ENCODE peak calls at places on chromosomes 6 and 20, in nine cellular contexts. One of them, this sample, is unnamed.

GRCh38 chr20:62639765-62640164 is 2.5 kb upstream of the SLCO4A1 start:
- DNase-seq in A549: no peak
- DNase-seq in prostate gland: no peak
- DNase-seq in IMR-90: no peak
- DNase-seq in uterus: no peak
- DNase-seq in breast epithelium: no peak
- DNase-seq in spleen: no peak
- DNase-seq in transverse colon: no peak
- DNase-seq in endothelial cell of umbilical vein: no peak
- DNase-seq in this sample: no peak

GRCh38 chr20:54255157-54255556 is 47.3 kb downstream of the PFDN4 start:
- DNase-seq in A549: no peak
- DNase-seq in prostate gland: no peak
- DNase-seq in IMR-90: peak; percentile 66
- DNase-seq in uterus: no peak
- DNase-seq in breast epithelium: no peak
- DNase-seq in spleen: no peak
- DNase-seq in transverse colon: no peak
- DNase-seq in endothelial cell of umbilical vein: no peak
- DNase-seq in this sample: no peak

GRCh38 chr6:25414168-25414567 is 135.0 kb downstream of the CARMIL1 start:
- DNase-seq in A549: no peak
- DNase-seq in prostate gland: no peak
- DNase-seq in IMR-90: no peak
- DNase-seq in uterus: no peak
- DNase-seq in breast epithelium: no peak
- DNase-seq in spleen: no peak
- DNase-seq in transverse colon: no peak
- DNase-seq in endothelial cell of umbilical vein: no peak
- DNase-seq in this sample: no peak

GRCh38 chr6:83303426-83303825 is 110.3 kb downstream of the RWDD2A start:
- DNase-seq in A549: no peak
- DNase-seq in prostate gland: no peak
- DNase-seq in IMR-90: peak; percentile 36
- DNase-seq in uterus: no peak
- DNase-seq in breast epithelium: no peak
- DNase-seq in spleen: no peak
- DNase-seq in transverse colon: no peak
- DNase-seq in endothelial cell of umbilical vein: no peak
- DNase-seq in this sample: no peak

GRCh38 chr6:166511316-166511715 is 75.2 kb downstream of the RAMACL start:
- DNase-seq in A549: no peak
- DNase-seq in prostate gland: no peak
- DNase-seq in IMR-90: no peak
- DNase-seq in uterus: no peak
- DNase-seq in breast epithelium: no peak
- DNase-seq in spleen: no peak
- DNase-seq in transverse colon: no peak
- DNase-seq in endothelial cell of umbilical vein: no peak
- DNase-seq in this sample: no peak

GRCh38 chr20:23832775-23833508 is 6.4 kb upstream of the CST2 start:
- DNase-seq in A549: no peak
- DNase-seq in prostate gland: no peak
- DNase-seq in IMR-90: no peak
- DNase-seq in uterus: no peak
- DNase-seq in breast epithelium: no peak
- DNase-seq in spleen: no peak
- DNase-seq in transverse colon: no peak
- DNase-seq in endothelial cell of umbilical vein: no peak
- DNase-seq in this sample: no peak

GRCh38 chr20:32521780-32522524 is 63.2 kb downstream of the NOL4L start:
- DNase-seq in A549: peak; percentile 51
- DNase-seq in prostate gland: peak; percentile 40
- DNase-seq in IMR-90: peak; percentile 49
- DNase-seq in uterus: peak; percentile 69
- DNase-seq in breast epithelium: peak; percentile 75
- DNase-seq in spleen: peak; percentile 89
- DNase-seq in transverse colon: peak; percentile 74
- DNase-seq in endothelial cell of umbilical vein: peak; percentile 53
- DNase-seq in this sample: peak; percentile 46

GRCh38 chr20:50491926-50492634 is 18.1 kb upstream of the PTPN1 start:
- DNase-seq in A549: no peak
- DNase-seq in prostate gland: no peak
- DNase-seq in IMR-90: peak; percentile 55
- DNase-seq in uterus: no peak
- DNase-seq in breast epithelium: no peak
- DNase-seq in spleen: no peak
- DNase-seq in transverse colon: peak; percentile 79
- DNase-seq in endothelial cell of umbilical vein: no peak
- DNase-seq in this sample: no peak

GRCh38 chr6:85610182-85610895 is 16.7 kb upstream of the SNX14 start:
- DNase-seq in A549: no peak
- DNase-seq in prostate gland: no peak
- DNase-seq in IMR-90: no peak
- DNase-seq in uterus: no peak
- DNase-seq in breast epithelium: no peak
- DNase-seq in spleen: no peak
- DNase-seq in transverse colon: no peak
- DNase-seq in endothelial cell of umbilical vein: no peak
- DNase-seq in this sample: no peak

GRCh38 chr6:34237316-34237721 is 646 bp downstream of the HMGA1 start:
- DNase-seq in A549: no peak
- DNase-seq in prostate gland: no peak
- DNase-seq in IMR-90: no peak
- DNase-seq in uterus: peak; percentile 31
- DNase-seq in breast epithelium: no peak
- DNase-seq in spleen: no peak
- DNase-seq in transverse colon: no peak
- DNase-seq in endothelial cell of umbilical vein: no peak
- DNase-seq in this sample: peak; percentile 55

GRCh38 chr20:48791014-48791413 is 36.8 kb downstream of the PREX1 start:
- DNase-seq in A549: peak; percentile 29
- DNase-seq in prostate gland: peak; percentile 46
- DNase-seq in IMR-90: no peak
- DNase-seq in uterus: no peak
- DNase-seq in breast epithelium: no peak
- DNase-seq in spleen: peak; percentile 48
- DNase-seq in transverse colon: no peak
- DNase-seq in endothelial cell of umbilical vein: peak; percentile 48
- DNase-seq in this sample: no peak

GRCh38 chr6:85547719-85548118 is 45.9 kb downstream of the SNX14 start:
- DNase-seq in A549: no peak
- DNase-seq in prostate gland: no peak
- DNase-seq in IMR-90: no peak
- DNase-seq in uterus: no peak
- DNase-seq in breast epithelium: no peak
- DNase-seq in spleen: no peak
- DNase-seq in transverse colon: no peak
- DNase-seq in endothelial cell of umbilical vein: no peak
- DNase-seq in this sample: no peak

GRCh38 chr20:9160760-9161159 is 91.9 kb downstream of the PLCB4 start:
- DNase-seq in A549: no peak
- DNase-seq in prostate gland: no peak
- DNase-seq in IMR-90: no peak
- DNase-seq in uterus: no peak
- DNase-seq in breast epithelium: no peak
- DNase-seq in spleen: no peak
- DNase-seq in transverse colon: no peak
- DNase-seq in endothelial cell of umbilical vein: no peak
- DNase-seq in this sample: no peak

GRCh38 chr6:19896580-19897010 is 59.4 kb downstream of the ID4 start:
- DNase-seq in A549: no peak
- DNase-seq in prostate gland: no peak
- DNase-seq in IMR-90: no peak
- DNase-seq in uterus: no peak
- DNase-seq in breast epithelium: peak; percentile 52
- DNase-seq in spleen: no peak
- DNase-seq in transverse colon: no peak
- DNase-seq in endothelial cell of umbilical vein: no peak
- DNase-seq in this sample: no peak

GRCh38 chr6:99282479-99283062 is 66.9 kb downstream of the FAXC start:
- DNase-seq in A549: peak; percentile 10
- DNase-seq in prostate gland: no peak
- DNase-seq in IMR-90: peak; percentile 30
- DNase-seq in uterus: no peak
- DNase-seq in breast epithelium: no peak
- DNase-seq in spleen: no peak
- DNase-seq in transverse colon: no peak
- DNase-seq in endothelial cell of umbilical vein: peak; percentile 23
- DNase-seq in this sample: no peak

GRCh38 chr6:105902401-105903031 is 183.6 kb upstream of the PRDM1 start:
- DNase-seq in A549: no peak
- DNase-seq in prostate gland: no peak
- DNase-seq in IMR-90: peak; percentile 36
- DNase-seq in uterus: no peak
- DNase-seq in breast epithelium: no peak
- DNase-seq in spleen: no peak
- DNase-seq in transverse colon: no peak
- DNase-seq in endothelial cell of umbilical vein: no peak
- DNase-seq in this sample: no peak

GRCh38 chr20:57498425-57499400 is 26.2 kb downstream of the CTCFL start:
- DNase-seq in A549: peak; percentile 40
- DNase-seq in prostate gland: no peak
- DNase-seq in IMR-90: peak; percentile 7
- DNase-seq in uterus: no peak
- DNase-seq in breast epithelium: no peak
- DNase-seq in spleen: no peak
- DNase-seq in transverse colon: no peak
- DNase-seq in endothelial cell of umbilical vein: no peak
- DNase-seq in this sample: no peak

DNA sequence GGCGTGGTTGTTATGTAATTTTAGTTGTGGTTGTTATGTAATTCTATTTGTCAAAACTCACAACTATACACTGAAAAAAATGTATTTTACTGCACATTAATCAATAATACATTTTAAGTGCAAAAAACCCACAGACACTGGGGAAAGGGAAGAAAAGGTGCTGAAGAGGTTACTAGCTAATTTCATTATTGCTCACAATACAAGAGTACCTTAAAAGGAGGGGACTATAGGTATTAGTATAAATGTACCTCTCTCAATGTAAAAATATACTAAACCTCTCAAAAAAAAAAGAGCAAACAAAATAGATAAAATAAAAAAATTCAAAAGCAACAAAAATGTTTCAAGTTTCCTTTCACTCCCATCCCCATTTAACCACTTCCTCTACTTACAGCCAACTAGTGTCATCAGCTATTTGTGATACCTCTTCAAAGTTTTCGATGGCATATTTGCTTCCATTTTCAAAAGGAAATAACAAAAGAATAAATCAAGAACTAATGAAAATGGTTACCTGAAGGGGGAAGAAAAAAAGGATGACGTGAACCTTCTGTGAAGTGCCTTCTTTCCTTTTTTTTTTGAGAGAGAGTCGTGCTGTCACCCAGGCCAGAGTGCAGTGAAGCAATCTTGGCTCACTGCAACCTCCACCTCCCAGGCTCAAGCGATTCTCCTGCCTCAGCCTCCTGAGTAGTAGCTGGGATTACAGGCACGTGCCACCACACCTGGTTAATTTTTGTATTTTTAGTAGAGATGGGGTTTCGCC is 30.2 kb downstream of the RANBP9 start:
- DNase-seq in A549: no peak
- DNase-seq in prostate gland: no peak
- DNase-seq in IMR-90: no peak
- DNase-seq in uterus: no peak
- DNase-seq in breast epithelium: no peak
- DNase-seq in spleen: no peak
- DNase-seq in transverse colon: no peak
- DNase-seq in endothelial cell of umbilical vein: no peak
- DNase-seq in this sample: no peak
- TF ChIP-seq POLR2A in A549: no peak
- TF ChIP-seq POLR2A in prostate gland: no peak
- TF ChIP-seq POLR2A in IMR-90: no peak
- TF ChIP-seq POLR2A in uterus: no peak
- TF ChIP-seq POLR2A in breast epithelium: no peak
- TF ChIP-seq POLR2A in spleen: no peak
- TF ChIP-seq POLR2A in transverse colon: no peak
- TF ChIP-seq POLR2A in endothelial cell of umbilical vein: no peak
- TF ChIP-seq POLR2A in this sample: no peak

DNA sequence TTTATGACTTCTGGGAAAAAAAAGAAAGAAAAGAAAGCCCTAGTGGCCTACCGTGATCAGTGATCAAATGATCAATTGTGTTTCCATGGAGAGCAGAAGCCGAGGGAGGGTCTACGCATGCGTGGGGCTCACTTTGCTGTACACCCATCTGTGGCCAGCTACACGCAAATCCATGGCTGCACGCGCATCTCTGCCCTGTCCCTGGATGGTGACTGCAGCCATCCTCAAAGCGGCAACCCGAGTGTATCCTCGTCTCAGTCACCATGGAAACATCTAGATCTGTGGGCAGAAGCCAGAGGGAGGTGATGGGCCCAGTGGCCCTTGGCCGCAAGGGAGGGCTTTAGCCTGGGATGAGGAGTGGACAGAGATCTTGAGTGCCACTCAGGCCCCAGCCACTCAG is 786 bp upstream of the ULBP3 start:
- DNase-seq in A549: no peak
- DNase-seq in prostate gland: no peak
- DNase-seq in IMR-90: no peak
- DNase-seq in uterus: no peak
- DNase-seq in breast epithelium: no peak
- DNase-seq in spleen: no peak
- DNase-seq in transverse colon: peak; percentile 41
- DNase-seq in endothelial cell of umbilical vein: no peak
- DNase-seq in this sample: no peak
- H3K4me3 ChIP-seq in A549: peak overlapping the region; percentile 66
- H3K4me3 ChIP-seq in prostate gland: peak overlapping the region; percentile 60
- H3K4me3 ChIP-seq in IMR-90: no peak overlapping the region
- H3K4me3 ChIP-seq in uterus: no peak overlapping the region
- H3K4me3 ChIP-seq in breast epithelium: peak overlapping the region; percentile 71
- H3K4me3 ChIP-seq in spleen: peak overlapping the region; percentile 74
- H3K4me3 ChIP-seq in transverse colon: peak overlapping the region; percentile 55
- H3K4me3 ChIP-seq in endothelial cell of umbilical vein: no peak overlapping the region
- H3K4me3 ChIP-seq in this sample: no peak overlapping the region

GRCh38 chr6:13760948-13761347 is 49.3 kb upstream of the RANBP9 start:
- DNase-seq in A549: no peak
- DNase-seq in prostate gland: no peak
- DNase-seq in IMR-90: peak; percentile 21
- DNase-seq in uterus: no peak
- DNase-seq in breast epithelium: no peak
- DNase-seq in spleen: no peak
- DNase-seq in transverse colon: no peak
- DNase-seq in endothelial cell of umbilical vein: no peak
- DNase-seq in this sample: peak; percentile 41
- H3K27ac ChIP-seq in A549: no peak overlapping the region
- H3K27ac ChIP-seq in prostate gland: no peak overlapping the region
- H3K27ac ChIP-seq in IMR-90: no peak overlapping the region
- H3K27ac ChIP-seq in uterus: peak overlapping the region; percentile 38
- H3K27ac ChIP-seq in breast epithelium: peak overlapping the region; percentile 80
- H3K27ac ChIP-seq in spleen: no peak overlapping the region
- H3K27ac ChIP-seq in transverse colon: no peak overlapping the region
- H3K27ac ChIP-seq in endothelial cell of umbilical vein: no peak overlapping the region
- H3K27ac ChIP-seq in this sample: no peak overlapping the region

DNA sequence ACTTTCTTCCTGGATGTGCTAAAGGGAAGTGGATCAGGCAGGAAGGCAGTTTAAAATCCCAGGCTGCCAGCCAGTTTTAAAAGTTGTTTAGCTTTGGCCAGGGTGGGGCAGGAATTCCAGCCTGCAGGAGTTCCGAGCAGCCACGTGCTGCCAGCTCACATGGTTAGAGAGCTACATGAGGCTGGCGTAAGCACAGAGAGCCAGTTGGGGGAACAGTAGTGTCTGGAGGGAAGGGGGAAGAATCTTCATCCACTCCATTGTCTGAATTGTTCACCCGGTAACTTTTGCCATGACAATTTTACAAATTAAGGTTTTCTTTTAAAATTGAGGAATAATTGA is 12.0 kb downstream of the CDC25B start:
- DNase-seq in A549: peak; percentile 99
- DNase-seq in prostate gland: peak; percentile 91
- DNase-seq in IMR-90: peak; percentile 92
- DNase-seq in uterus: peak; percentile 78
- DNase-seq in breast epithelium: peak; percentile 85
- DNase-seq in spleen: peak; percentile 84
- DNase-seq in transverse colon: peak; percentile 89
- DNase-seq in endothelial cell of umbilical vein: peak; percentile 86
- DNase-seq in this sample: peak; percentile 88
- TF ChIP-seq POLR2A in A549: no peak
- TF ChIP-seq POLR2A in prostate gland: no peak
- TF ChIP-seq POLR2A in IMR-90: no peak
- TF ChIP-seq POLR2A in uterus: peak; percentile 14
- TF ChIP-seq POLR2A in breast epithelium: peak; percentile 17
- TF ChIP-seq POLR2A in spleen: no peak
- TF ChIP-seq POLR2A in transverse colon: peak; percentile 38
- TF ChIP-seq POLR2A in endothelial cell of umbilical vein: no peak
- TF ChIP-seq POLR2A in this sample: no peak